ENCODE peak calls at places on chromosome 5, in four cellular contexts. One of them, this sample, is unnamed. For H3K4me1, the result is how much of the 10 kb centered on the place peaks cover.

GRCh38 chr5:40383719-40384651 is 295.7 kb upstream of the PTGER4 start:
- DNase-seq in Peyer's patch: no peak
- DNase-seq in OCI-LY7: no peak
- DNase-seq in GM23248: peak
- DNase-seq in this sample: no peak

GRCh38 chr5:88687253-88687955 is 195.6 kb downstream of the MEF2C start:
- DNase-seq in Peyer's patch: no peak
- DNase-seq in OCI-LY7: no peak
- DNase-seq in GM23248: no peak
- DNase-seq in this sample: no peak

GRCh38 chr5:176383961-176384360 is 4.4 kb downstream of the NOP16 start:
- DNase-seq in Peyer's patch: no peak
- DNase-seq in OCI-LY7: no peak
- DNase-seq in GM23248: no peak
- DNase-seq in this sample: no peak

GRCh38 chr5:137320056-137321045 is 178.8 kb downstream of the SPOCK1 start:
- DNase-seq in Peyer's patch: no peak
- DNase-seq in OCI-LY7: peak
- DNase-seq in GM23248: peak
- DNase-seq in this sample: no peak

GRCh38 chr5:116947691-116948528 is 373.3 kb upstream of the SEMA6A start:
- DNase-seq in Peyer's patch: peak
- DNase-seq in OCI-LY7: peak
- DNase-seq in GM23248: peak
- DNase-seq in this sample: peak

GRCh38 chr5:178644826-178645545 is 18.1 kb upstream of the CLK4 start:
- DNase-seq in Peyer's patch: peak
- DNase-seq in OCI-LY7: no peak
- DNase-seq in GM23248: peak
- DNase-seq in this sample: no peak

GRCh38 chr5:6710551-6711318 is 2.5 kb upstream of the TENT4A start:
- DNase-seq in Peyer's patch: no peak
- DNase-seq in OCI-LY7: no peak
- DNase-seq in GM23248: no peak
- DNase-seq in this sample: no peak

GRCh38 chr5:159022178-159022556 is 77.5 kb downstream of the EBF1 start:
- DNase-seq in Peyer's patch: no peak
- DNase-seq in OCI-LY7: no peak
- DNase-seq in GM23248: peak
- DNase-seq in this sample: no peak

GRCh38 chr5:82174128-82174918 is 103.8 kb downstream of the RPS23 start:
- DNase-seq in Peyer's patch: peak
- DNase-seq in OCI-LY7: peak
- DNase-seq in GM23248: peak
- DNase-seq in this sample: peak

GRCh38 chr5:19048750-19049149 is 939.2 kb downstream of the CDH18 start:
- DNase-seq in Peyer's patch: no peak
- DNase-seq in OCI-LY7: no peak
- DNase-seq in GM23248: no peak
- DNase-seq in this sample: no peak

GRCh38 chr5:176167800-176168199 is 70.4 kb upstream of the SIMC1 start:
- DNase-seq in Peyer's patch: no peak
- DNase-seq in OCI-LY7: no peak
- DNase-seq in GM23248: peak
- DNase-seq in this sample: no peak

GRCh38 chr5:131209506-131210191 is 38.9 kb downstream of the LYRM7 start:
- DNase-seq in Peyer's patch: peak
- DNase-seq in OCI-LY7: peak
- DNase-seq in GM23248: no peak
- DNase-seq in this sample: peak

GRCh38 chr5:135493406-135494180 is 41.4 kb upstream of the TIFAB start:
- DNase-seq in Peyer's patch: no peak
- DNase-seq in OCI-LY7: no peak
- DNase-seq in GM23248: peak
- DNase-seq in this sample: no peak

GRCh38 chr5:113147088-113147487 is 170.5 kb downstream of the DCP2 start:
- DNase-seq in Peyer's patch: no peak
- DNase-seq in OCI-LY7: no peak
- DNase-seq in GM23248: peak
- DNase-seq in this sample: no peak

GRCh38 chr5:101943784-101944183 is 352.3 kb downstream of the SLCO4C1 start:
- DNase-seq in Peyer's patch: no peak
- DNase-seq in OCI-LY7: peak
- DNase-seq in GM23248: no peak
- DNase-seq in this sample: no peak

GRCh38 chr5:58724992-58725391 is 142.1 kb downstream of the RAB3C start:
- DNase-seq in Peyer's patch: no peak
- DNase-seq in OCI-LY7: no peak
- DNase-seq in GM23248: no peak
- DNase-seq in this sample: no peak

GRCh38 chr5:55319481-55319880 is 11.7 kb downstream of the MTREX start:
- DNase-seq in Peyer's patch: no peak
- DNase-seq in OCI-LY7: no peak
- DNase-seq in GM23248: no peak
- DNase-seq in this sample: no peak

GRCh38 chr5:108315829-108316228 is 66.1 kb downstream of the FBXL17 start:
- DNase-seq in Peyer's patch: no peak
- DNase-seq in OCI-LY7: no peak
- DNase-seq in GM23248: peak
- DNase-seq in this sample: no peak

GRCh38 chr5:178602752-178603151 is 12.6 kb upstream of the COL23A1 start:
- DNase-seq in Peyer's patch: no peak
- DNase-seq in OCI-LY7: no peak
- DNase-seq in GM23248: peak
- DNase-seq in this sample: no peak

GRCh38 chr5:172943283-172943841 is 15.9 kb upstream of the RPL26L1 start:
- DNase-seq in Peyer's patch: no peak
- DNase-seq in OCI-LY7: no peak
- DNase-seq in GM23248: peak
- DNase-seq in this sample: no peak

GRCh38 chr5:56588636-56589485 is 226.5 kb upstream of the MAP3K1 start:
- DNase-seq in Peyer's patch: peak
- DNase-seq in OCI-LY7: peak
- DNase-seq in GM23248: peak
- DNase-seq in this sample: peak

GRCh38 chr5:74504463-74504862 is 136.1 kb downstream of the ENC1 start:
- DNase-seq in Peyer's patch: no peak
- DNase-seq in OCI-LY7: no peak
- DNase-seq in GM23248: no peak
- DNase-seq in this sample: no peak

GRCh38 chr5:84274585-84275468 is 109.9 kb downstream of the EDIL3 start:
- DNase-seq in Peyer's patch: no peak
- DNase-seq in OCI-LY7: peak
- DNase-seq in GM23248: peak
- DNase-seq in this sample: no peak

GRCh38 chr5:36619012-36619635 is 12.7 kb downstream of the SLC1A3 start:
- DNase-seq in Peyer's patch: no peak
- DNase-seq in OCI-LY7: no peak
- DNase-seq in GM23248: no peak
- DNase-seq in this sample: no peak

GRCh38 chr5:160675988-160676387 is 176.0 kb downstream of the ATP10B start:
- DNase-seq in Peyer's patch: no peak
- DNase-seq in OCI-LY7: peak
- DNase-seq in GM23248: no peak
- DNase-seq in this sample: no peak

GRCh38 chr5:163460562-163461176 is at the start of gene HMMR:
- DNase-seq in Peyer's patch: no peak
- DNase-seq in OCI-LY7: peak
- DNase-seq in GM23248: peak
- DNase-seq in this sample: peak

GRCh38 chr5:36090033-36090432 is 23.4 kb upstream of the UGT3A2 start:
- DNase-seq in Peyer's patch: no peak
- DNase-seq in OCI-LY7: peak
- DNase-seq in GM23248: peak
- DNase-seq in this sample: no peak

GRCh38 chr5:9557696-9558095 is 11.8 kb upstream of the SEMA5A start:
- DNase-seq in Peyer's patch: no peak
- DNase-seq in OCI-LY7: no peak
- DNase-seq in GM23248: peak
- DNase-seq in this sample: no peak

GRCh38 chr5:117218789-117219188 is 644.2 kb upstream of the SEMA6A start:
- DNase-seq in Peyer's patch: no peak
- DNase-seq in OCI-LY7: no peak
- DNase-seq in GM23248: no peak
- DNase-seq in this sample: no peak

GRCh38 chr5:27315541-27316282 is 277.3 kb upstream of the CDH9 start:
- DNase-seq in Peyer's patch: no peak
- DNase-seq in OCI-LY7: no peak
- DNase-seq in GM23248: peak
- DNase-seq in this sample: no peak

GRCh38 chr5:154368041-154368800 is 77.6 kb upstream of the SAP30L start:
- DNase-seq in Peyer's patch: no peak
- DNase-seq in OCI-LY7: no peak
- DNase-seq in GM23248: peak
- DNase-seq in this sample: no peak

GRCh38 chr5:17218353-17219005 is 1.0 kb downstream of the BASP1 start:
- DNase-seq in Peyer's patch: no peak
- DNase-seq in OCI-LY7: peak
- DNase-seq in GM23248: peak
- DNase-seq in this sample: no peak

GRCh38 chr5:145980257-145980656 is 43.9 kb downstream of the SH3RF2 start:
- DNase-seq in Peyer's patch: no peak
- DNase-seq in OCI-LY7: no peak
- DNase-seq in GM23248: no peak
- DNase-seq in this sample: no peak
- H3K4me1 ChIP-seq in Peyer's patch: under half
- H3K4me1 ChIP-seq in OCI-LY7: under half
- H3K4me1 ChIP-seq in GM23248: under half
- H3K4me1 ChIP-seq in this sample: under half

DNA sequence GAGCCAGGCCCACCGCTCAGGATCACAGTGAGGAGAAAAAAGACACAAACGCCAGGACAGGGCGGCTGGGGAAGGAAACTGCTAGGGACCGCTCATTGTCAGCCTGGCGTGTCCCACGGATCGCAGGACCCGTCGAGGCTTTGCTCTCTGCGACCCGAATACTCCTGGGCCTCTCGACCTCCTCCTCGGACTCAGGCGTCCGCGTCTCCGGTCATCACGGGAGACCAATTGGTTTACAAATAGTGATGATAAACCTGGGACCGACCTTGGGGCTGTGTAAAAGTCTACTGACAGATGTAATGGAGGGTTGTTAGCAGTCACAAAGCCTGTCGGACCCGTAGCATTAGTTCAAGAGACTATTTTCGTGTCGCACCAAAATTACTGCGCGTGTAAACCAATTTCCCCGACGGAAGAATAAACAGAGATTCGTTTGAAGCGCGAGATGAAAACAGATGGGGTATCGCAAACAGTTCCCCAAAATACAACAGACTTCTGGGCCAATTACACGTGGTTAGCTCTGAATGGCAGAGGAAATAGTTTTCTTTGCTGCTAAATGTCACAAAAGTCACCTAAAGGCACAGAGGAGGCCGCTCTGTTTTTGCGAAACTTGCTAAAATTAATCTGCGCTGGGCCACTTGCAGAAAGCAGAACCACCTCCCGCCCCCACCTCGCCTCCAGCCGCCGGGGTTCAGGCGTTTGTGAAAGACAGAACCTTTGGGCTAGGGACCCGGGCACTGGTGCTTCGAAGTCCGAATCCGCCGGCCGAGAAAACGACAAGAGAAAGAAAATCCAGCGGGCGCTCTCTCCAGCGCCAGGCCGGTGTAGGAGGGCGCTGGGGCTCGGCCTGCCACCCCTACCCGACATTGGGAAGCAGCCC is 67.6 kb downstream of the FOXD1 start:
- DNase-seq in Peyer's patch: no peak
- DNase-seq in OCI-LY7: no peak
- DNase-seq in GM23248: no peak
- DNase-seq in this sample: no peak
- H3K4me3 ChIP-seq in Peyer's patch: no peak
- H3K4me3 ChIP-seq in OCI-LY7: no peak
- H3K4me3 ChIP-seq in GM23248: no peak
- H3K4me3 ChIP-seq in this sample: no peak

GRCh38 chr5:139141841-139142240 is 56.3 kb downstream of the SIL1 start:
- DNase-seq in Peyer's patch: no peak
- DNase-seq in OCI-LY7: no peak
- DNase-seq in GM23248: peak
- DNase-seq in this sample: no peak
- H3K4me1 ChIP-seq in Peyer's patch: under half
- H3K4me1 ChIP-seq in OCI-LY7: under half
- H3K4me1 ChIP-seq in GM23248: under half
- H3K4me1 ChIP-seq in this sample: under half

GRCh38 chr5:72156921-72157320 is 49.6 kb downstream of the MAP1B start:
- DNase-seq in Peyer's patch: no peak
- DNase-seq in OCI-LY7: no peak
- DNase-seq in GM23248: peak
- DNase-seq in this sample: no peak
- H3K4me3 ChIP-seq in Peyer's patch: no peak
- H3K4me3 ChIP-seq in OCI-LY7: no peak
- H3K4me3 ChIP-seq in GM23248: peak
- H3K4me3 ChIP-seq in this sample: no peak

GRCh38 chr5:97839338-97840081 is 656.5 kb upstream of the RIOK2 start:
- DNase-seq in Peyer's patch: no peak
- DNase-seq in OCI-LY7: no peak
- DNase-seq in GM23248: peak
- DNase-seq in this sample: no peak
- H3K4me1 ChIP-seq in Peyer's patch: under half
- H3K4me1 ChIP-seq in OCI-LY7: under half
- H3K4me1 ChIP-seq in GM23248: under half
- H3K4me1 ChIP-seq in this sample: under half

GRCh38 chr5:142023836-142024235 is 11.0 kb upstream of the GNPDA1 start:
- DNase-seq in Peyer's patch: no peak
- DNase-seq in OCI-LY7: no peak
- DNase-seq in GM23248: no peak
- DNase-seq in this sample: no peak

GRCh38 chr5:142020122-142020659 is 7.4 kb upstream of the GNPDA1 start:
- DNase-seq in Peyer's patch: no peak
- DNase-seq in OCI-LY7: no peak
- DNase-seq in GM23248: no peak
- DNase-seq in this sample: no peak

GRCh38 chr5:142024771-142025304 is 12.0 kb upstream of the GNPDA1 start:
- DNase-seq in Peyer's patch: peak
- DNase-seq in OCI-LY7: peak
- DNase-seq in GM23248: peak
- DNase-seq in this sample: peak

DNA sequence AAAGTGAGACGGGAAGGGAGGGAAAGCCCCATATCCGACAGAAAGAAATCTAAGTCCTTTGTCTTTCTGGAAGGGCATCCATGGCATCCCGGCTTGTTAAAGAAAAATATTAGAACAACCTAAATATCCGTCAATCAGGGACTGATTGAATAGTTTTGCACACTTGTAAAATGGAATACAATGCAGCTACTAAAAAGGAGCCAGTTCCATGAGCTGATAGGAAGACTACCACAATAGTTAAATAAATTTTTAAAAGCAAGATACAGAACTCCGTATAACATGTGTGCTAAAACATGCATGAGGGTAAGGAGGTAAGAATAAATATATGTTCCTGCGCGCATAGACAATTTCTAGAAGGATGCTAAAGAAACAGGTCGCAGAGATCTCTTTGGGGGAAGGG is 12.8 kb upstream of the GNPDA1 start:
- DNase-seq in Peyer's patch: no peak
- DNase-seq in OCI-LY7: no peak
- DNase-seq in GM23248: no peak
- DNase-seq in this sample: no peak
- H3K4me3 ChIP-seq in Peyer's patch: no peak
- H3K4me3 ChIP-seq in OCI-LY7: peak
- H3K4me3 ChIP-seq in GM23248: peak
- H3K4me3 ChIP-seq in this sample: no peak